ENCODE peak calls at places on chromosomes 5 and 9, in eight cellular contexts. One of them, this sample, is unnamed.

GRCh38 chr5:115100556-115100955 is 69.2 kb downstream of the TRIM36 start:
- DNase-seq in GM23248: peak; percentile 38
- DNase-seq in cardiac muscle cell: no peak
- DNase-seq in A549: no peak
- DNase-seq in fibroblast of mammary gland: peak; percentile 62
- DNase-seq in HFF-Myc: no peak
- DNase-seq in AG04449: no peak
- DNase-seq in PC-3: peak; percentile 42
- DNase-seq in this sample: no peak

GRCh38 chr5:142235050-142235797 is 89.6 kb downstream of the SPRY4 start:
- DNase-seq in fibroblast of mammary gland: peak; percentile 19
- DNase-seq in HFF-Myc: no peak
- DNase-seq in GM23248: peak; percentile 37
- DNase-seq in PC-3: peak; percentile 12
- DNase-seq in A549: no peak
- DNase-seq in cardiac muscle cell: no peak
- DNase-seq in AG04449: no peak
- DNase-seq in this sample: no peak

GRCh38 chr5:111706345-111706744 is 50.6 kb downstream of the NREP start:
- DNase-seq in A549: no peak
- DNase-seq in AG04449: no peak
- DNase-seq in HFF-Myc: no peak
- DNase-seq in fibroblast of mammary gland: no peak
- DNase-seq in cardiac muscle cell: peak; percentile 42
- DNase-seq in GM23248: no peak
- DNase-seq in PC-3: no peak
- DNase-seq in this sample: no peak

GRCh38 chr9:135392511-135392910 is 87.1 kb upstream of the PPP1R26 start:
- DNase-seq in GM23248: no peak
- DNase-seq in cardiac muscle cell: no peak
- DNase-seq in A549: no peak
- DNase-seq in HFF-Myc: no peak
- DNase-seq in PC-3: no peak
- DNase-seq in AG04449: no peak
- DNase-seq in fibroblast of mammary gland: no peak
- DNase-seq in this sample: no peak

GRCh38 chr9:38385896-38386295 is 6.6 kb upstream of the ALDH1B1 start:
- DNase-seq in cardiac muscle cell: no peak
- DNase-seq in PC-3: no peak
- DNase-seq in GM23248: no peak
- DNase-seq in AG04449: no peak
- DNase-seq in HFF-Myc: no peak
- DNase-seq in fibroblast of mammary gland: no peak
- DNase-seq in A549: no peak
- DNase-seq in this sample: no peak

GRCh38 chr9:93082841-93083411 is 13.1 kb upstream of the CARD19 start:
- DNase-seq in AG04449: no peak
- DNase-seq in GM23248: no peak
- DNase-seq in PC-3: no peak
- DNase-seq in fibroblast of mammary gland: no peak
- DNase-seq in A549: no peak
- DNase-seq in HFF-Myc: no peak
- DNase-seq in cardiac muscle cell: no peak
- DNase-seq in this sample: no peak

GRCh38 chr5:138469540-138470321 is 4.5 kb downstream of the EGR1 start:
- DNase-seq in fibroblast of mammary gland: peak; percentile 38
- DNase-seq in A549: peak; percentile 35
- DNase-seq in cardiac muscle cell: peak; percentile 81
- DNase-seq in HFF-Myc: no peak
- DNase-seq in PC-3: no peak
- DNase-seq in GM23248: peak; percentile 59
- DNase-seq in AG04449: peak; percentile 84
- DNase-seq in this sample: no peak

GRCh38 chr5:68285857-68286611 is 70.5 kb downstream of the PIK3R1 start:
- DNase-seq in HFF-Myc: no peak
- DNase-seq in PC-3: peak; percentile 39
- DNase-seq in GM23248: peak; percentile 80
- DNase-seq in cardiac muscle cell: peak; percentile 75
- DNase-seq in fibroblast of mammary gland: peak; percentile 71
- DNase-seq in AG04449: no peak
- DNase-seq in A549: no peak
- DNase-seq in this sample: no peak

GRCh38 chr9:8188720-8189407 is 389.3 kb upstream of the DMAC1 start:
- DNase-seq in cardiac muscle cell: no peak
- DNase-seq in A549: no peak
- DNase-seq in HFF-Myc: no peak
- DNase-seq in AG04449: no peak
- DNase-seq in fibroblast of mammary gland: peak; percentile 62
- DNase-seq in GM23248: no peak
- DNase-seq in PC-3: no peak
- DNase-seq in this sample: no peak

GRCh38 chr9:122897969-122898368 is 7.2 kb downstream of the RC3H2 start:
- DNase-seq in cardiac muscle cell: no peak
- DNase-seq in AG04449: no peak
- DNase-seq in HFF-Myc: no peak
- DNase-seq in GM23248: peak; percentile 70
- DNase-seq in fibroblast of mammary gland: peak; percentile 68
- DNase-seq in PC-3: peak; percentile 58
- DNase-seq in A549: no peak
- DNase-seq in this sample: no peak

GRCh38 chr9:11319477-11320060 is 706.8 kb upstream of the PTPRD start:
- DNase-seq in GM23248: peak; percentile 0
- DNase-seq in HFF-Myc: no peak
- DNase-seq in cardiac muscle cell: peak; percentile 3
- DNase-seq in PC-3: peak; percentile 33
- DNase-seq in fibroblast of mammary gland: peak; percentile 16
- DNase-seq in A549: no peak
- DNase-seq in AG04449: no peak
- DNase-seq in this sample: no peak

GRCh38 chr5:56102885-56103284 is 108.1 kb upstream of the IL6ST start:
- DNase-seq in HFF-Myc: no peak
- DNase-seq in A549: no peak
- DNase-seq in GM23248: no peak
- DNase-seq in cardiac muscle cell: no peak
- DNase-seq in fibroblast of mammary gland: peak; percentile 35
- DNase-seq in AG04449: no peak
- DNase-seq in PC-3: no peak
- DNase-seq in this sample: no peak

GRCh38 chr9:6641961-6642360 is 3.6 kb downstream of the GLDC start:
- DNase-seq in cardiac muscle cell: no peak
- DNase-seq in fibroblast of mammary gland: no peak
- DNase-seq in HFF-Myc: no peak
- DNase-seq in A549: no peak
- DNase-seq in GM23248: no peak
- DNase-seq in AG04449: no peak
- DNase-seq in PC-3: no peak
- DNase-seq in this sample: no peak

GRCh38 chr9:6645153-6646027 is at the start of gene GLDC:
- DNase-seq in PC-3: peak; percentile 87
- DNase-seq in fibroblast of mammary gland: no peak
- DNase-seq in cardiac muscle cell: peak; percentile 9
- DNase-seq in AG04449: no peak
- DNase-seq in A549: peak; percentile 97
- DNase-seq in GM23248: no peak
- DNase-seq in HFF-Myc: no peak
- DNase-seq in this sample: peak; percentile 85

GRCh38 chr9:6644346-6645152 is 980 bp downstream of the GLDC start:
- DNase-seq in PC-3: no peak
- DNase-seq in GM23248: peak; percentile 10
- DNase-seq in HFF-Myc: no peak
- DNase-seq in cardiac muscle cell: no peak
- DNase-seq in AG04449: no peak
- DNase-seq in A549: peak; percentile 36
- DNase-seq in fibroblast of mammary gland: no peak
- DNase-seq in this sample: peak; percentile 63

GRCh38 chr9:6641561-6641960 is 4.0 kb downstream of the GLDC start:
- DNase-seq in fibroblast of mammary gland: no peak
- DNase-seq in PC-3: no peak
- DNase-seq in HFF-Myc: no peak
- DNase-seq in GM23248: peak; percentile 7
- DNase-seq in cardiac muscle cell: no peak
- DNase-seq in AG04449: no peak
- DNase-seq in A549: no peak
- DNase-seq in this sample: no peak

DNA sequence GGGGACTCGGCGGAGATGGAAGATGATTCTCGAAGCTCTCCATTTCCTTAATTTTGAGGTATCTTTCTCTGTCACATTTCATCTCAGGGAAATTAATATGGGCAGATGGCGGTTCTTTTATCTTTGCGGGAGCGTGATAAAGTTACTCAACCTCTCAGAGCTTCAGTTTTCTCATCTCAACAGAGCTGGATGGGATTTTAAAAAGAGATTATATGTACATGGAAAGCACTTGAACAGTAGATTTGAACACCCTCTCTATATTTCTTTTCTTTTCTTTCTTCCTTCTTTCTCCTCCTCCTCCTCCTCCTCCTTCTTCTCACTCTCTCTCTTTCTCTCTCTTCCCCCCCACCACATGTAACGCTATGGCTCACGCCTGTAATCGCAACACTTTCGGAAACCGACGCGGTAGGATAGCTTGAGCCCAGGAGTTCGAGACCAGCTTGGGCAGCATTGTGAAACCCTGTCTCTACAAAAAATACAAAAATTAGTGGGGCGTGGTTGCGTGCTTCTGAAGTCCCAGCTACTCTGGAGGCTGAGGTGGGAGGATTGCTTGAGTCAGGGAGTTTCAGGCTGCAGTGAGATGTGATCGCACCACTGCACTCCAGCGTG is 603 bp upstream of the GLDC start:
- DNase-seq in AG04449: no peak
- DNase-seq in HFF-Myc: no peak
- DNase-seq in A549: no peak
- DNase-seq in PC-3: peak; percentile 17
- DNase-seq in cardiac muscle cell: no peak
- DNase-seq in fibroblast of mammary gland: no peak
- DNase-seq in GM23248: no peak
- DNase-seq in this sample: peak; percentile 44
- H3K4me3 ChIP-seq in AG04449: no peak overlapping the region
- H3K4me3 ChIP-seq in HFF-Myc: peak overlapping the region; percentile 20
- H3K4me3 ChIP-seq in A549: peak overlapping the region; percentile 80
- H3K4me3 ChIP-seq in PC-3: peak overlapping the region; percentile 88
- H3K4me3 ChIP-seq in cardiac muscle cell: peak overlapping the region; percentile 45
- H3K4me3 ChIP-seq in fibroblast of mammary gland: peak overlapping the region; percentile 15
- H3K4me3 ChIP-seq in GM23248: peak overlapping the region; percentile 15
- H3K4me3 ChIP-seq in this sample: peak overlapping the region; percentile 69

GRCh38 chr9:21967707-21968106 is 26.5 kb downstream of the CDKN2A start:
- DNase-seq in HFF-Myc: no peak
- DNase-seq in AG04449: no peak
- DNase-seq in fibroblast of mammary gland: no peak
- DNase-seq in A549: no peak
- DNase-seq in GM23248: no peak
- DNase-seq in cardiac muscle cell: no peak
- DNase-seq in PC-3: no peak
- DNase-seq in this sample: no peak

GRCh38 chr9:21967169-21967568 is 27.0 kb downstream of the CDKN2A start:
- DNase-seq in AG04449: no peak
- DNase-seq in PC-3: no peak
- DNase-seq in GM23248: no peak
- DNase-seq in cardiac muscle cell: no peak
- DNase-seq in A549: no peak
- DNase-seq in HFF-Myc: no peak
- DNase-seq in fibroblast of mammary gland: no peak
- DNase-seq in this sample: no peak

GRCh38 chr9:21966140-21966851 is 27.9 kb downstream of the CDKN2A start:
- DNase-seq in AG04449: no peak
- DNase-seq in PC-3: no peak
- DNase-seq in fibroblast of mammary gland: no peak
- DNase-seq in HFF-Myc: no peak
- DNase-seq in GM23248: no peak
- DNase-seq in A549: no peak
- DNase-seq in cardiac muscle cell: no peak
- DNase-seq in this sample: no peak

GRCh38 chr9:21964925-21965385 is 29.2 kb downstream of the CDKN2A start:
- DNase-seq in GM23248: peak; percentile 63
- DNase-seq in fibroblast of mammary gland: peak; percentile 77
- DNase-seq in HFF-Myc: no peak
- DNase-seq in A549: no peak
- DNase-seq in AG04449: no peak
- DNase-seq in PC-3: peak; percentile 13
- DNase-seq in cardiac muscle cell: peak; percentile 80
- DNase-seq in this sample: peak; percentile 70

GRCh38 chr9:21965401-21965951 is 28.7 kb downstream of the CDKN2A start:
- DNase-seq in HFF-Myc: no peak
- DNase-seq in A549: no peak
- DNase-seq in cardiac muscle cell: peak; percentile 82
- DNase-seq in PC-3: peak; percentile 60
- DNase-seq in AG04449: no peak
- DNase-seq in fibroblast of mammary gland: peak; percentile 77
- DNase-seq in GM23248: peak; percentile 93
- DNase-seq in this sample: peak; percentile 64
- H3K4me3 ChIP-seq in HFF-Myc: peak overlapping the region; percentile 36
- H3K4me3 ChIP-seq in A549: no peak overlapping the region
- H3K4me3 ChIP-seq in cardiac muscle cell: peak overlapping the region; percentile 13
- H3K4me3 ChIP-seq in PC-3: peak overlapping the region; percentile 64
- H3K4me3 ChIP-seq in AG04449: peak overlapping the region; percentile 47
- H3K4me3 ChIP-seq in fibroblast of mammary gland: peak overlapping the region; percentile 52
- H3K4me3 ChIP-seq in GM23248: peak overlapping the region; percentile 65
- H3K4me3 ChIP-seq in this sample: peak overlapping the region; percentile 40

DNA sequence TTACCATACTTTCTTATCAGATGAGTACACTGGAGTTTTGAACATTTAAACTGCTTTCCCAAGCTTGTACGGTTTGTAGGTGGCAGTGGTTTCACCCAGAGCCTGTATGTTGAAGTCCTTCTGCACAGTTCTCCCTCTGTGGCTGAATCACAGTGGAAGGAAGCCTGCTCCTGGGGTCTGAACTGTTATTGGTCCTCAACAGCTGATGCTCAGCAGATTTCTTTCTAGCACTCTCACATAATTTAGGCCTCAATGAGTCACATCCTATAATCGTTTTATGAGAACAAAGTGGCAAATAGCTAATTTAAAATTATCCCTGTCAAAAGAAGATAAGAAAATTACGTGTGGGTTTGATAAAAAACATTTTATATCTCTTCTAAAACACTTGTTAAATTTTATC is 229.7 kb downstream of the TLE4 start:
- DNase-seq in cardiac muscle cell: no peak
- DNase-seq in HFF-Myc: no peak
- DNase-seq in fibroblast of mammary gland: no peak
- DNase-seq in PC-3: no peak
- DNase-seq in GM23248: no peak
- DNase-seq in A549: no peak
- DNase-seq in AG04449: no peak
- DNase-seq in this sample: no peak
- H3K4me3 ChIP-seq in cardiac muscle cell: no peak overlapping the region
- H3K4me3 ChIP-seq in HFF-Myc: no peak overlapping the region
- H3K4me3 ChIP-seq in fibroblast of mammary gland: no peak overlapping the region
- H3K4me3 ChIP-seq in PC-3: no peak overlapping the region
- H3K4me3 ChIP-seq in GM23248: no peak overlapping the region
- H3K4me3 ChIP-seq in A549: no peak overlapping the region
- H3K4me3 ChIP-seq in AG04449: no peak overlapping the region
- H3K4me3 ChIP-seq in this sample: no peak overlapping the region

DNA sequence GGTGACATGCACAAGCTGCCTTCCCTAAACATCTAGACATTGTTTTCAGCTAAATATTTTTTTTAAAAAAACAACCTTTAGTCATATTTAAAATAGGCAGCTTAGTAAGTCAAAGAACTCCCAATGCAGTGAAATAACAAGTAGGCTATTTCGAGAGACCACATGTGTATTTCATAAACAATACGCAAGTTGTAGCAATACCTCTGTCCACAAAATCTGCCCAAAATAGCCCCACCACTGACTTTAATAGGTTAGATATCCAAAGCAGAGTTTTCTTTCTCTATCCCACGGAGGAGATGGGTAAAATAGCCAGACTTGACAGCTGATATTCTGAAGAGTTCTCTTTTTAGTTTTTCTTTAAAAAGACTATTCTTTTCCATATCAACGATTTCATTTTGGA is 1.2 kb downstream of the SLC24A2 start:
- DNase-seq in HFF-Myc: no peak
- DNase-seq in PC-3: no peak
- DNase-seq in cardiac muscle cell: no peak
- DNase-seq in fibroblast of mammary gland: no peak
- DNase-seq in GM23248: no peak
- DNase-seq in AG04449: no peak
- DNase-seq in A549: no peak
- DNase-seq in this sample: no peak
- H3K4me3 ChIP-seq in HFF-Myc: no peak overlapping the region
- H3K4me3 ChIP-seq in PC-3: no peak overlapping the region
- H3K4me3 ChIP-seq in cardiac muscle cell: no peak overlapping the region
- H3K4me3 ChIP-seq in fibroblast of mammary gland: no peak overlapping the region
- H3K4me3 ChIP-seq in GM23248: no peak overlapping the region
- H3K4me3 ChIP-seq in AG04449: no peak overlapping the region
- H3K4me3 ChIP-seq in A549: no peak overlapping the region
- H3K4me3 ChIP-seq in this sample: no peak overlapping the region